ENCODE peak calls at places on chromosome 18, in four cellular contexts. B, J, N and G are unnamed samples. For H3K4me1, the result is how much of the 10 kb centered on the place peaks cover.

GRCh38 chr18:35441857-35442595 is 55.7 kb downstream of the INO80C start:
- DNase-seq in J (no peak), B (no peak), N (no peak), G (no peak)

GRCh38 chr18:67108894-67109293 is 407.6 kb downstream of the DSEL start:
- DNase-seq in J (no peak), N (no peak), B (no peak), G (no peak)

GRCh38 chr18:33201509-33201926 is 239.0 kb downstream of the CCDC178 start:
- DNase-seq in J (no peak), N (peak), B (peak), G (peak)

GRCh38 chr18:11004294-11004693 is 145.1 kb downstream of the PIEZO2 start:
- DNase-seq in B (no peak), N (no peak), J (peak), G (no peak)

GRCh38 chr18:56148373-56148772 is 490.0 kb downstream of the TXNL1 start:
- DNase-seq in B (no peak), J (no peak), N (no peak), G (no peak)

GRCh38 chr18:75612491-75612890 is 185.0 kb upstream of the SMIM21 start:
- DNase-seq in N (no peak), J (no peak), B (no peak), G (no peak)

GRCh38 chr18:37612941-37613340 is 47.3 kb upstream of the CELF4 start:
- DNase-seq in B (no peak), J (no peak), N (peak), G (no peak)

GRCh38 chr18:48007955-48008701 is 77.7 kb upstream of the SMAD2 start:
- DNase-seq in B (peak), J (no peak), N (peak), G (peak)

GRCh38 chr18:48455555-48456478 is 46.6 kb upstream of the ZBTB7C start:
- DNase-seq in N (no peak), J (no peak), B (no peak), G (no peak)

GRCh38 chr18:49625021-49625691 is 63.3 kb downstream of the LIPG start:
- DNase-seq in B (no peak), J (no peak), N (no peak), G (no peak)

GRCh38 chr18:6732952-6733351 is 3.4 kb downstream of the ARHGAP28 start:
- DNase-seq in B (no peak), J (no peak), N (no peak), G (no peak)

GRCh38 chr18:25815659-25816058 is 274.8 kb downstream of the SS18 start:
- DNase-seq in J (no peak), N (no peak), B (no peak), G (no peak)

GRCh38 chr18:26304511-26304910 is 78.3 kb downstream of the TAF4B start:
- DNase-seq in J (no peak), N (no peak), B (no peak), G (no peak)

GRCh38 chr18:61743775-61744531 is 148.9 kb downstream of the RNF152 start:
- DNase-seq in B (no peak), J (no peak), N (no peak), G (no peak)

GRCh38 chr18:62399781-62400308 is 74.7 kb downstream of the TNFRSF11A start:
- DNase-seq in N (no peak), B (peak), J (no peak), G (peak)

GRCh38 chr18:76922107-76922506 is 99.8 kb downstream of the ZNF236 start:
- DNase-seq in J (peak), B (peak), N (no peak), G (peak)

GRCh38 chr18:79951545-79952456 is at the start of gene SLC66A2:
- DNase-seq in J (no peak), B (peak), N (peak), G (no peak)

DNA sequence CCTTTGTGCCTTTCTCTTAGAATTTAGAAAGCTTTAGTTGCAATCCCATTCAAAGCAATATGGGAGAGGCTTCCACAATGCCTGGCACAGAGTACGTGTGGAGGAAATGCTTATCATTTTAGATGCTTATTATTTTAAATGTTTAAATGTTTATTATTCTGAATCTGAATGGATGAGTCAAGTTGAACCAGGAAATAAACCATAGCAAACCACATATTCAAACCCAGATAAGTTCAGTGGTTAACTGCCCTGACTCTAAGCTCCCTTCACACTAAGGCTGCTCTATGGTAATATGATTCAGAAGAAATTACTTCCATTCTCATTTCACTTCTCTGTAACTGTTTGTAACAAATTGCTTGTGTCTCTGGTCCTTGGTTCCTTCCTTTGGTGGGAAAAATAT is 5.2 kb upstream of the PPP4R1 start:
- DNase-seq in N (no peak), J (no peak), B (no peak), G (no peak)
- H3K4me1 ChIP-seq in N (under half), J (under half), B (under half), G (under half)

DNA sequence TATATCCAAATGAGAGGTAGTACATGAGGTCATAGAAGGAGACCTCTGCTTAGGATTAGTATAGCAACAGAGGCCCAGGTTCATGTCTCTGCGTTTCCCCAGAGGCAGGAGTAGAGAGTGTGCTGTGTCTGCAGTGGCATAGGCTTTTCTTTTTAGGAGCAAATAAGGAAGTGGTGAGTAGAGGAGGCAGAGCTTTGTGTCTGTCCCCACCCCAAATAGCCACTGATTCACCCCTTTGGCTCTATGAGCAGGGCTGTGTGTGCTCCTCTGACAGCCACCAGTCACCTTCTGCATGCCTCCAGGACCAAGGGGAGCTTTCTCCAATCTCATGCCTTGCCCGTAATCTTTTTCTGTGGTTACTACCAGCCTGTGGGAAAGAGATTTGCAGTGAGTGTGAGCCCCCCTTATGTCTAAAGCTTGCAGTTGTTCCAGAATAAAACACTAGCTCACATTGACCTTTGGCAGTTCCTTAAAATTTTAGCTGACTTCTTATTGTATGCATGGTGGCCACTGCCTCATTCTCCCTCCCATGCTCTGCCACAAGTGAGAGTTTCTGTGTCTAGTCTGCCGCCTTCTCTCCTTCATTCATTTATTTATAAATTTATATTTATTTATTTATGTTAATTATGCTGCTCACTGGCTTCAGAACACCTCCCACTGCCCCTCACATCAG is 23.5 kb upstream of the ELAC1 start:
- DNase-seq in B (no peak), N (no peak), J (no peak), G (no peak)
- TF ChIP-seq ZNF274 in B (no peak), N (no peak), J (no peak), G (no peak)

GRCh38 chr18:44602380-44602779 is 78.3 kb upstream of the SETBP1 start:
- DNase-seq in J (no peak), B (no peak), N (no peak), G (no peak)
- TF ChIP-seq SUZ12 in J (no peak), B (no peak), N (no peak), G (no peak)

GRCh38 chr18:3647636-3648035 is 197.7 kb downstream of the TGIF1 start:
- DNase-seq in B (no peak), N (no peak), J (no peak), G (no peak)
- H3K4me1 ChIP-seq in B (half or more), N (under half), J (under half), G (under half)

DNA sequence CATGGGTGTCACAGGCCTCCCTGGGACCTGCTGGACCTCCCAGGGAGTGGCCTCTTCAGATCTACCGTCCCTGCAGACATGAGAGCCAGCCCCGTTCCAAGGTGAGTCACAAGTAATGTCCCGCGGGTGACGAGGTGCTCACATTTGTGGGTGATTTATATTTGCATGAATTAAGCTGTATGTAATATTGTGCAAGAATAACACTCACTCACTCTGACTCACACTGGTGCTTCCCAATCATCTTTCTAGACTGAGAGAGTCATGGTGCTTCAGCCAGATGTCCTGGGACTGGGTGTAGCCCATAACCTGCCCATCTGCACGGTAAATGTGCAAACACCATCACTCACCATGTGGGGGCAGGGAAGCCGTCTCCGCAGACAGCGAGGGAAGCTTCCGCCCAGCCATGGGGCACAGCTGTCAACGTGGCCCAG is 347.5 kb upstream of the SALL3 start:
- DNase-seq in N (no peak), J (no peak), B (no peak), G (no peak)
- TF ChIP-seq ZNF274 in N (no peak), J (no peak), B (no peak), G (no peak)

GRCh38 chr18:12747530-12748315 is 44.9 kb downstream of the PSMG2 start:
- DNase-seq in B (no peak), J (no peak), N (no peak), G (no peak)

GRCh38 chr18:12748671-12749070 is 45.8 kb downstream of the PSMG2 start:
- DNase-seq in B (no peak), J (no peak), N (no peak), G (no peak)

GRCh38 chr18:12742453-12742852 is 39.6 kb downstream of the PSMG2 start:
- DNase-seq in B (no peak), N (no peak), J (no peak), G (no peak)

GRCh38 chr18:12744103-12744502 is 41.3 kb downstream of the PSMG2 start:
- DNase-seq in N (no peak), B (peak), J (no peak), G (no peak)

GRCh38 chr18:12745095-12745820 is 42.4 kb downstream of the PSMG2 start:
- DNase-seq in B (no peak), J (no peak), N (no peak), G (no peak)
- TF ChIP-seq SUZ12 in B (no peak), J (no peak), N (no peak), G (no peak)